ENCODE peak calls at places on chromosome 22, in eight cellular contexts. X is GM06990; U is A549; S is vagina; O is transverse colon; Q is CD4-positive, CD25-positive, alpha-beta regulatory T cell; G is esophagus squamous epithelium; I is kidney epithelial cell. A is an unnamed sample.

GRCh38 chr22:37157516-37158289 is 8.0 kb upstream of the IL2RB start:
- DNase-seq in X (no peak), U (no peak), S (no peak), O (no peak), Q (no peak), G (no peak), I (no peak), A (no peak)

GRCh38 chr22:40215266-40215665 is 37.5 kb downstream of the TNRC6B start:
- DNase-seq in X (no peak), U (no peak), S (no peak), O (no peak), Q (peak), G (no peak), I (no peak), A (no peak)

GRCh38 chr22:24763872-24764485 is 10.5 kb downstream of the PIWIL3 start:
- DNase-seq in X (no peak), U (no peak), S (no peak), O (no peak), Q (no peak), G (no peak), I (no peak), A (no peak)

GRCh38 chr22:28581020-28581419 is 98.6 kb downstream of the TTC28 start:
- DNase-seq in X (no peak), U (no peak), S (no peak), O (no peak), Q (no peak), G (no peak), I (no peak), A (no peak)

GRCh38 chr22:39144101-39144815 is 8.2 kb downstream of the CBX7 start:
- DNase-seq in X (peak), U (no peak), S (peak), O (peak), Q (peak), G (no peak), I (no peak), A (peak)

GRCh38 chr22:29062286-29062949 is 787 bp upstream of the C22orf31 start:
- DNase-seq in X (no peak), U (no peak), S (no peak), O (no peak), Q (no peak), G (no peak), I (no peak), A (no peak)

GRCh38 chr22:40183029-40183581 is 5.4 kb downstream of the TNRC6B start:
- DNase-seq in X (no peak), U (no peak), S (no peak), O (peak), Q (peak), G (no peak), I (peak), A (peak)

GRCh38 chr22:43118953-43119458 is 8.5 kb downstream of the BIK start:
- DNase-seq in X (peak), U (no peak), S (no peak), O (peak), Q (no peak), G (no peak), I (no peak), A (no peak)

GRCh38 chr22:31556627-31557203 is 60.4 kb downstream of the SFI1 start:
- DNase-seq in X (no peak), U (peak), S (no peak), O (no peak), Q (peak), G (no peak), I (no peak), A (peak)

GRCh38 chr22:28894320-28894719 is 10.9 kb downstream of the ZNRF3 start:
- DNase-seq in X (no peak), U (no peak), S (no peak), O (peak), Q (no peak), G (no peak), I (no peak), A (no peak)

GRCh38 chr22:33274214-33274828 is 216.1 kb upstream of the SYN3 start:
- DNase-seq in X (peak), U (peak), S (no peak), O (peak), Q (peak), G (no peak), I (no peak), A (no peak)

GRCh38 chr22:22576244-22576988 is 17.4 kb upstream of the PRAME start:
- DNase-seq in X (no peak), U (peak), S (no peak), O (peak), Q (peak), G (no peak), I (no peak), A (no peak)

GRCh38 chr22:31579835-31580242 is 82.2 kb downstream of the PISD start:
- DNase-seq in X (no peak), U (peak), S (no peak), O (no peak), Q (no peak), G (no peak), I (no peak), A (no peak)

GRCh38 chr22:27045103-27045940 is 387.9 kb downstream of the MIAT start:
- DNase-seq in X (no peak), U (peak), S (no peak), O (no peak), Q (no peak), G (no peak), I (peak), A (no peak)

GRCh38 chr22:32475428-32476010 is 908 bp downstream of the FBXO7 start:
- DNase-seq in X (peak), U (peak), S (no peak), O (peak), Q (peak), G (no peak), I (no peak), A (no peak)

GRCh38 chr22:50699001-50699753 is 26.6 kb downstream of the SHANK3 start:
- DNase-seq in X (no peak), U (no peak), S (no peak), O (no peak), Q (no peak), G (no peak), I (no peak), A (no peak)

GRCh38 chr22:50696799-50697561 is 24.4 kb downstream of the SHANK3 start:
- DNase-seq in X (no peak), U (no peak), S (no peak), O (no peak), Q (no peak), G (no peak), I (no peak), A (no peak)

GRCh38 chr22:50698546-50698945 is 25.9 kb downstream of the SHANK3 start:
- DNase-seq in X (no peak), U (no peak), S (no peak), O (no peak), Q (no peak), G (no peak), I (no peak), A (no peak)

GRCh38 chr22:50696251-50696798 is 23.7 kb downstream of the SHANK3 start:
- DNase-seq in X (no peak), U (no peak), S (no peak), O (no peak), Q (no peak), G (no peak), I (no peak), A (no peak)

DNA sequence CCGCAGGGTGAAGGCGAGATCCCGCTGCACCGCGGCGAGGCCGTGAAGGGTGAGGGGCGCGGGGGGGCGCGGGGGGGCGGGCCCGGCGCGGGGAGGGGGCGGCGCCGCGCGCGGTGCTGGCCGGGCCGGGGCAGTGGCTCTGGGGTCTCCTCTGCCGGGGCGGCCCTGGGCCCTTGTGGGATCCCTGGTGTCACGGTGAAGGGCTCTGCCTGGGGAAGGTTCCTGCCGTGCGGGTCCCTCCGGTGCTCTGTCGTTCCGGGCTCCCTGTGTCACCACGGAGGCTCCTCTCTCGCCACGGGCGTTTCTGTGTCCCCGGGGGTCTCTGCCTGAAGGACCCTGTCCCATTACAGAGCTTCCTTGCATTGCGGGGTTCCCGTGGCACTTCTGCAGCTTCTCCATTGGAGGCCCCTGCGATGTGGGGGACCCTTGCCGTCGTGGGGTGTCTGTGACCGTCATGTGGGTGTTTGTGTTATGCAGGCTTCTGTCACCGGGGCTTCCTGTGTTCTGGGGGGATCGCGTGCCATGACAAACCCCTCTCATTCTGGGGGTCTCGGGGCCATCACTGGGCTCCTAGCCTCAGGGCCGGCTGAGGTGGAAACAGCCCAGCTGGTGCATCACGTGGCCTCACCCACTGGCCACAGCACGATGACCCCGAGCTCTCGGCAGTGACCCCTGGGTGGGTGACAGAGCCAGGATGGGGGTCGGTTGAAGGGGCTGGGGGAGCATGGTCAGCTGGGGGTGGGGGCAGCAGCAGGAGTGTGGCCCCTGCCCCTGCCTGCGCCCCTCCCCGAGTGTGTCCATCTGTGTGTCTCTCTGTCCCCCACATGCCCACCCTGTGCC is 25.3 kb downstream of the SHANK3 start:
- DNase-seq in X (no peak), U (no peak), S (no peak), O (no peak), Q (no peak), G (no peak), I (no peak), A (no peak)
- H3K4me3 ChIP-seq in X (no peak), U (peak), S (peak), O (no peak), Q (no peak), G (peak), I (peak), A (no peak)

GRCh38 chr22:23696326-23696851 is 5.6 kb downstream of the RGL4 start:
- DNase-seq in X (peak), U (no peak), S (no peak), O (peak), Q (peak), G (peak), I (no peak), A (peak)
- H3K4me3 ChIP-seq in X (no peak), U (no peak), S (no peak), O (no peak), Q (peak), G (no peak), I (no peak), A (peak)

GRCh38 chr22:20425821-20426615 is 11.6 kb downstream of the SCARF2 start:
- DNase-seq in X (no peak), U (no peak), S (no peak), O (no peak), Q (no peak), G (no peak), I (no peak), A (no peak)
- H3K4me3 ChIP-seq in X (no peak), U (no peak), S (no peak), O (no peak), Q (no peak), G (peak), I (no peak), A (no peak)

GRCh38 chr22:49464024-49464423 is 363.6 kb downstream of the BRD1 start:
- DNase-seq in X (no peak), U (no peak), S (no peak), O (no peak), Q (no peak), G (no peak), I (no peak), A (no peak)
- H3K4me3 ChIP-seq in X (no peak), U (no peak), S (no peak), O (no peak), Q (no peak), G (no peak), I (no peak), A (no peak)

GRCh38 chr22:35509960-35510359 is 30.7 kb upstream of the RASD2 start:
- DNase-seq in X (no peak), U (no peak), S (no peak), O (no peak), Q (no peak), G (no peak), I (no peak), A (no peak)

GRCh38 chr22:35510481-35510934 is 30.1 kb upstream of the RASD2 start:
- DNase-seq in X (no peak), U (no peak), S (no peak), O (no peak), Q (no peak), G (no peak), I (no peak), A (no peak)

GRCh38 chr22:35506259-35506570 is 34.4 kb upstream of the RASD2 start:
- DNase-seq in X (no peak), U (no peak), S (no peak), O (no peak), Q (no peak), G (no peak), I (no peak), A (no peak)

GRCh38 chr22:35510951-35511350 is 29.7 kb upstream of the RASD2 start:
- DNase-seq in X (no peak), U (no peak), S (no peak), O (no peak), Q (no peak), G (no peak), I (no peak), A (no peak)

GRCh38 chr22:35509451-35509850 is 31.2 kb upstream of the RASD2 start:
- DNase-seq in X (no peak), U (no peak), S (no peak), O (no peak), Q (no peak), G (no peak), I (no peak), A (no peak)
- H3K4me3 ChIP-seq in X (no peak), U (no peak), S (no peak), O (no peak), Q (no peak), G (no peak), I (no peak), A (no peak)

GRCh38 chr22:30385913-30386312 is 1.3 kb downstream of the RNF215 start:
- DNase-seq in X (no peak), U (no peak), S (no peak), O (no peak), Q (no peak), G (no peak), I (no peak), A (no peak)
- H3K4me3 ChIP-seq in X (no peak), U (peak), S (no peak), O (no peak), Q (no peak), G (no peak), I (no peak), A (no peak)

GRCh38 chr22:46769191-46769675 is 6.8 kb downstream of the TBC1D22A start:
- DNase-seq in X (peak), U (no peak), S (no peak), O (no peak), Q (no peak), G (no peak), I (no peak), A (no peak)

GRCh38 chr22:46773074-46773473 is 10.6 kb downstream of the TBC1D22A start:
- DNase-seq in X (no peak), U (no peak), S (no peak), O (no peak), Q (no peak), G (no peak), I (no peak), A (no peak)

GRCh38 chr22:46769706-46770105 is 7.3 kb downstream of the TBC1D22A start:
- DNase-seq in X (no peak), U (no peak), S (no peak), O (no peak), Q (no peak), G (no peak), I (no peak), A (no peak)

GRCh38 chr22:46770151-46770641 is 7.7 kb downstream of the TBC1D22A start:
- DNase-seq in X (no peak), U (no peak), S (no peak), O (no peak), Q (no peak), G (no peak), I (no peak), A (no peak)

DNA sequence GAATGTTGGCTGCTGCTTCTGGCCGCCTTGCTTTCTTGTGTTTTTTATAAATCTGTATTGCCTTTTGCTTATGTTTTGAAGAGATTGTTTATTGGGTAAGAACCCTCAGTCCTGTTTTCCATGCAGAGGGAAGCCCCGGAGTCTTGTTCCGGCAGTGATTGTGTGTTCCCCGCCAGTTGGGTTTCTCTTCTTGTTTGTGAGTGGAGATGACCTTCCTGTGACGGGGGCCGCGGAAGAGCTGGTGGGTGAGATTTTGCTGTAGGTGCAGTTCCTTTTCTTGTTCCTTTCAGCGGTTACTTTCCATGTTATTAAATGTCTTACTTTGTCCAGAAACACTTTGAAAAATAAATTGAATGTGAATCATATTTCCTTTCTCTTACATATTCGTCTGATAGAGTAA is 8.3 kb downstream of the TBC1D22A start:
- DNase-seq in X (no peak), U (no peak), S (no peak), O (no peak), Q (peak), G (no peak), I (no peak), A (no peak)
- H3K4me3 ChIP-seq in X (peak), U (no peak), S (no peak), O (no peak), Q (no peak), G (no peak), I (no peak), A (no peak)

GRCh38 chr22:49670610-49671330 is 156.9 kb downstream of the BRD1 start:
- DNase-seq in X (no peak), U (no peak), S (no peak), O (peak), Q (no peak), G (no peak), I (no peak), A (no peak)
- H3K4me3 ChIP-seq in X (peak), U (peak), S (peak), O (no peak), Q (no peak), G (peak), I (no peak), A (no peak)

DNA sequence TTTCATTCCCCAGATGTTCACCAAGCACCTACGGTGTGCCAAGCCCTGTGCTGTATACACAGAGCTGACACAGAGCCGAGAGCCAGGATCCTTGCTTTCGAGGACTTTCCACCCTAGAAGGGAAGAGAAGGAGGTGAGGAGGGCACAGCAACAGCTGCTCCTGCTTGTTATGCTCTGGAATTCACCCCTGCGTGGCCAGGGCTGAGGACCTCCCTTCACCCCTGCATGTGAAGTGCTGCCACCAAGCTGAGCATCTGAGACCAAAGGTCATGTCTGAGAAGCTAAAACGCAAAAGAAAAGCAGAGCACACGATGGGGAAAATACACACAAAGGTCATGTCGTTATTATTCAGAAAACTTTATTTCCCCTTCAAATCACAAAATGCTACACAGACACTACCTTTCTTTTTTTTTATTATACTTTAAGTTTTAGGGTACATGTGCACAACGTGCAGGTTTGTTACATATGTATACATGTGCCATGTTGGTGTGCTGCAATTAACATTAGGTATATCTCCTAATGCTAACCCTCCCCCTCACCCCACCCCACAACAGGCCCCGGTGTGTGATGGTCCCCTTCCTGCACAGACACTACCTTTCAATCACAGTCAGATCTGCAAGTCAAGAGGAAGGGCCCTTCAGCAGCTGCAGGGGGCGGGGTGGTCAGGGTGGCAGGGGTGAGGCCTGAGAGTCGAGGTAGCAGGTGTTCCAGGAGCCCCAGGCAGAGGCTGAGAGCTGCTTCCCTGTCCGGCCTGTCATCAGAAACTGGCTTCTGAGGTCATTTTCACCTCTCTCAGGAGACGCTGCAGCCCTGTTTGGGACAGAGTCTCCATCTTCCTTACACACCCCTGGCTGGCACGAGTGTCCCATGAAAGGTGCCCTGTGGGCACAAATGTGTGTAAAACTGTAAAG is 40.1 kb upstream of the PRR5 start:
- DNase-seq in X (no peak), U (no peak), S (no peak), O (no peak), Q (no peak), G (no peak), I (no peak), A (no peak)
- H3K4me3 ChIP-seq in X (no peak), U (no peak), S (no peak), O (no peak), Q (no peak), G (no peak), I (no peak), A (no peak)

A was measured in CD4-positive, alpha-beta memory T cell.